ENCODE peak calls at places on chromosomes 3 and 15, in six cellular contexts. Y, G, P, H, X and K are unnamed samples.

GRCh38 chr15:79030470-79030869 is 60.1 kb downstream of the RASGRF1 start:
- DNase-seq in Y (no peak), H (no peak), G (no peak), P (no peak), X (no peak), K (no peak)

GRCh38 chr3:38662544-38662943 is 13.1 kb upstream of the SCN5A start:
- DNase-seq in Y (no peak), P (peak), X (no peak), G (peak), H (no peak), K (peak)

GRCh38 chr3:114447545-114447944 is 153.7 kb downstream of the TIGIT start:
- DNase-seq in Y (no peak), P (no peak), X (no peak), H (no peak), G (no peak), K (no peak)

GRCh38 chr3:66572090-66572632 is 71.3 kb upstream of the LRIG1 start:
- DNase-seq in P (peak), G (no peak), H (no peak), Y (no peak), X (no peak), K (no peak)

GRCh38 chr3:107574650-107575049 is 51.9 kb downstream of the BBX start:
- DNase-seq in H (peak), X (peak), G (peak), P (peak), Y (no peak), K (peak)

GRCh38 chr15:75597667-75598341 is 18.7 kb upstream of the PTPN9 start:
- DNase-seq in P (peak), Y (no peak), G (peak), X (no peak), H (peak), K (no peak)

GRCh38 chr15:72382146-72382545 is 6.3 kb upstream of the HEXA start:
- DNase-seq in G (no peak), Y (no peak), X (no peak), P (no peak), H (no peak), K (no peak)

GRCh38 chr15:45126535-45127158 is 3.0 kb downstream of the DUOXA1 start:
- DNase-seq in Y (no peak), P (peak), H (no peak), X (no peak), G (peak), K (no peak)

GRCh38 chr3:159586587-159587202 is 401.9 kb upstream of the IL12A start:
- DNase-seq in Y (no peak), X (peak), H (peak), P (peak), G (peak), K (peak)
- TF ChIP-seq CTCF in Y (no peak), X (peak), H (peak), P (peak), G (peak), K (peak)

DNA sequence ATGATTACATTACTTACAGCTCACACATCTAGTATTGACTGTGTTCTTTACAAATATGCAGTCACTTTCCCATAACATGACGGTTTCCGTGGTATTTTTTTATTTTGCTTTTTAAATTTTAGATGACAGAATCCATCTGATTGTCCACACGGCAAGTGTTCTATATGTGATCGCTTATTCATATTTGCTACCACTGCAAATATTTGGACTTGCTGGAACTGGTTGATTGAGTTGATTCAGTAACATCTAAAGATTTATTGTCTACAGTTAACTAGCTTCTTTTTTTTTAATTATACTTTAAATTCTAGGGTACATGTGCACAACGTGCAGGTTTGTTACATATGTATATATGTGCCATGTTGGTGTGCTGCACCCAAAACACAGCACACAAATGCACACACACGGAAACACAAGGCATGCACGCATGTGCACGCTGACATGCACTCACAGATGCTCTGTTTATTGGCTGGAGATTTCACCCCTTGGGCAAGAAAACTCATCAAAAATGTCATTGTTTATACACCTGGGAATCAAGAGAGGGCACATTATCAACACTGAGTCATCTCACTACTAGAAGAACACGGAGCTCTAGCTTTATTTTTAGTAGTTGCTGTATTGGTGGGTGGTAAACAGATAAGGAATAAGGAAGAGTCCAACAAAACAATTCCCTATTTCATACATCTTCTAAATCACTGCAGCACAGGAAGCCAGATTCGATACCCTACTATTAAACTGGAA is 16.4 kb downstream of the ARRDC4 start:
- DNase-seq in G (no peak), Y (no peak), P (no peak), X (no peak), H (no peak), K (no peak)
- TF ChIP-seq CTCF in G (no peak), Y (no peak), P (no peak), X (no peak), H (no peak), K (no peak)

GRCh38 chr3:197197334-197197733 is 101.1 kb downstream of the DLG1 start:
- DNase-seq in G (no peak), X (no peak), Y (no peak), H (no peak), P (no peak), K (no peak)

GRCh38 chr3:197189633-197190032 is 108.8 kb downstream of the DLG1 start:
- DNase-seq in P (peak), Y (no peak), X (no peak), G (no peak), H (no peak), K (no peak)

GRCh38 chr3:197196192-197196591 is 102.2 kb downstream of the DLG1 start:
- DNase-seq in G (no peak), X (no peak), H (no peak), Y (no peak), P (no peak), K (no peak)

GRCh38 chr3:197191897-197192296 is 106.5 kb downstream of the DLG1 start:
- DNase-seq in Y (no peak), G (no peak), P (no peak), X (no peak), H (no peak), K (no peak)

GRCh38 chr3:197195326-197195725 is 103.1 kb downstream of the DLG1 start:
- DNase-seq in P (no peak), X (no peak), Y (no peak), H (no peak), G (no peak), K (no peak)
- TF ChIP-seq CTCF in P (no peak), X (no peak), Y (no peak), H (no peak), G (no peak), K (no peak)

GRCh38 chr3:4904801-4905695 is 74.2 kb upstream of the BHLHE40 start:
- DNase-seq in X (no peak), P (no peak), Y (no peak), G (peak), H (no peak), K (peak)
- TF ChIP-seq CTCF in X (no peak), P (no peak), Y (no peak), G (no peak), H (no peak), K (no peak)